ENCODE peak calls at places on chromosomes 1 and 21, in four cellular contexts. T is effector CD4-positive, alpha-beta T cell; D is activated T-helper 1 cell treated with Interleukin-2 at 50 U/mL for 16 hours; A is DMS79 treated with DMSO at 0.1 percent for 48 hours. L is an unnamed sample.

GRCh38 chr1:17046043-17046657 is 7.7 kb downstream of the SDHB start:
- DNase-seq in T (no peak), D (no peak), A (peak), L (no peak)

GRCh38 chr1:74650561-74650960 is 23.0 kb downstream of the ERICH3 start:
- DNase-seq in T (no peak), D (no peak), A (no peak), L (no peak)

GRCh38 chr1:157771666-157772425 is 5.1 kb downstream of the FCRL2 start:
- DNase-seq in T (no peak), D (no peak), A (no peak), L (no peak)

GRCh38 chr1:209207701-209208286 is 375.7 kb upstream of the CAMK1G start:
- DNase-seq in T (no peak), D (no peak), A (peak), L (peak)

GRCh38 chr1:25661043-25661807 is 44.6 kb downstream of the MAN1C1 start:
- DNase-seq in T (no peak), D (no peak), A (no peak), L (peak)

GRCh38 chr21:29372063-29372802 is 73.5 kb downstream of the BACH1 start:
- DNase-seq in T (peak), D (peak), A (peak), L (peak)

GRCh38 chr1:226401407-226402303 is 6.2 kb downstream of the PARP1 start:
- DNase-seq in T (no peak), D (no peak), A (no peak), L (no peak)

GRCh38 chr1:233647083-233647482 is 33.2 kb downstream of the KCNK1 start:
- DNase-seq in T (no peak), D (no peak), A (no peak), L (no peak)

GRCh38 chr1:109535971-109536491 is 3.6 kb upstream of the GPR61 start:
- DNase-seq in T (no peak), D (no peak), A (peak), L (no peak)

GRCh38 chr1:180080439-180080838 is 74.2 kb upstream of the QSOX1 start:
- DNase-seq in T (no peak), D (no peak), A (no peak), L (peak)

GRCh38 chr1:152347116-152347728 is 12.6 kb downstream of the FLG2 start:
- DNase-seq in T (peak), D (peak), A (no peak), L (peak)

GRCh38 chr1:63112155-63112914 is 210.0 kb upstream of the FOXD3 start:
- DNase-seq in T (no peak), D (no peak), A (no peak), L (peak)

GRCh38 chr1:151512326-151512725 is 1.1 kb downstream of the CGN start:
- DNase-seq in T (no peak), D (no peak), A (peak), L (no peak)

GRCh38 chr1:94917251-94917650 is 9.7 kb downstream of the CNN3 start:
- DNase-seq in T (no peak), D (no peak), A (no peak), L (no peak)

GRCh38 chr1:214864896-214865688 is 217.4 kb upstream of the KCNK2 start:
- DNase-seq in T (no peak), D (no peak), A (no peak), L (no peak)

GRCh38 chr1:21869620-21870121 is 57.6 kb downstream of the LDLRAD2 start:
- DNase-seq in T (no peak), D (no peak), A (peak), L (no peak)

GRCh38 chr1:30011970-30012369 is 711.4 kb downstream of the MATN1 start:
- DNase-seq in T (no peak), D (no peak), A (no peak), L (no peak)

GRCh38 chr1:201628490-201628889 is 89.6 kb downstream of the NAV1 start:
- DNase-seq in T (no peak), D (no peak), A (no peak), L (no peak)

GRCh38 chr21:41615613-41616012 is 107.7 kb upstream of the TMPRSS2 start:
- DNase-seq in T (no peak), D (no peak), A (no peak), L (no peak)

GRCh38 chr1:87226341-87226760 is 102.3 kb upstream of the LMO4 start:
- DNase-seq in T (no peak), D (no peak), A (peak), L (no peak)

GRCh38 chr1:171794085-171794484 is 12.6 kb downstream of the METTL13 start:
- DNase-seq in T (no peak), D (no peak), A (no peak), L (peak)

GRCh38 chr21:14706712-14707111 is 160.6 kb upstream of the SAMSN1 start:
- DNase-seq in T (no peak), D (no peak), A (no peak), L (no peak)

GRCh38 chr1:193189442-193190095 is 3.2 kb upstream of the B3GALT2 start:
- DNase-seq in T (no peak), D (no peak), A (no peak), L (no peak)

GRCh38 chr1:26225033-26225831 is 8.8 kb upstream of the CEP85 start:
- DNase-seq in T (peak), D (no peak), A (no peak), L (peak)

GRCh38 chr1:44643721-44644330 is 30.5 kb downstream of the TMEM53 start:
- DNase-seq in T (no peak), D (no peak), A (peak), L (no peak)

GRCh38 chr1:152380932-152381331 is 21.1 kb upstream of the FLG2 start:
- DNase-seq in T (no peak), D (no peak), A (no peak), L (no peak)

GRCh38 chr1:43144228-43144627 is 27.9 kb downstream of the EBNA1BP2 start:
- DNase-seq in T (no peak), D (no peak), A (no peak), L (no peak)

GRCh38 chr1:55287732-55288131 is 72.6 kb upstream of the USP24 start:
- DNase-seq in T (no peak), D (no peak), A (no peak), L (no peak)

GRCh38 chr1:17890815-17891191 is 135.7 kb downstream of the ACTL8 start:
- DNase-seq in T (no peak), D (no peak), A (no peak), L (no peak)